ENCODE peak calls at places on chromosomes 5 and 9, in four cellular contexts. T, X, Q and C are unnamed samples.

GRCh38 chr5:83467315-83468044 is 4.1 kb upstream of the VCAN start:
- ATAC-seq in T (no peak), X (no peak), Q (no peak), C (no peak)

GRCh38 chr9:112866662-112867274 is 23.9 kb downstream of the SLC46A2 start:
- ATAC-seq in T (no peak), X (no peak), Q (no peak), C (peak)

GRCh38 chr5:61620660-61621650 is 288.9 kb downstream of the ZSWIM6 start:
- ATAC-seq in T (no peak), X (no peak), Q (no peak), C (no peak)

GRCh38 chr5:40447438-40447837 is 232.3 kb upstream of the PTGER4 start:
- ATAC-seq in T (no peak), X (no peak), Q (no peak), C (no peak)

GRCh38 chr9:92350129-92350739 is 24.5 kb downstream of the CENPP start:
- ATAC-seq in T (no peak), X (no peak), Q (no peak), C (peak)

GRCh38 chr9:40914772-40915659 is 213.5 kb downstream of the FOXD4L6 start:
- ATAC-seq in T (no peak), X (no peak), Q (no peak), C (no peak)

GRCh38 chr9:114850871-114851270 is 45.0 kb upstream of the TNFSF15 start:
- ATAC-seq in T (peak), X (no peak), Q (peak), C (peak)

GRCh38 chr5:123429993-123430392 is 6.8 kb upstream of the CEP120 start:
- ATAC-seq in T (peak), X (no peak), Q (peak), C (no peak)

GRCh38 chr9:132943677-132944293 is 631 bp downstream of the TSC1 start:
- ATAC-seq in T (no peak), X (no peak), Q (no peak), C (peak)

GRCh38 chr9:86230858-86231257 is 28.6 kb downstream of the C9orf153 start:
- ATAC-seq in T (no peak), X (no peak), Q (no peak), C (no peak)

GRCh38 chr5:32571128-32571527 is 14.2 kb upstream of the SUB1 start:
- ATAC-seq in T (no peak), X (peak), Q (no peak), C (no peak)

GRCh38 chr5:103617090-103617489 is 54.5 kb upstream of the NUDT12 start:
- ATAC-seq in T (no peak), X (no peak), Q (no peak), C (no peak)

GRCh38 chr9:134136117-134136996 is 475 bp downstream of the WDR5 start:
- ATAC-seq in T (peak), X (peak), Q (peak), C (peak)

GRCh38 chr9:70576121-70576520 is 161.7 kb upstream of the KLF9 start:
- ATAC-seq in T (no peak), X (no peak), Q (no peak), C (no peak)

GRCh38 chr5:141598389-141599360 is 20.1 kb downstream of the DIAPH1 start:
- ATAC-seq in T (peak), X (peak), Q (peak), C (peak)

GRCh38 chr5:169290895-169291294 is 10.0 kb downstream of the SLIT3 start:
- ATAC-seq in T (no peak), X (no peak), Q (no peak), C (peak)

GRCh38 chr5:146006470-146006869 is 70.1 kb downstream of the SH3RF2 start:
- ATAC-seq in T (no peak), X (no peak), Q (no peak), C (no peak)

GRCh38 chr9:133910855-133911514 is 81.1 kb downstream of the VAV2 start:
- ATAC-seq in T (no peak), X (no peak), Q (no peak), C (no peak)

GRCh38 chr5:53211799-53212198 is 102.2 kb upstream of the MOCS2 start:
- ATAC-seq in T (peak), X (no peak), Q (peak), C (no peak)

GRCh38 chr9:128163523-128164331 is 3.7 kb downstream of the BBLN start:
- ATAC-seq in T (no peak), X (no peak), Q (no peak), C (no peak)

GRCh38 chr9:109806506-109807115 is 26.6 kb downstream of the PALM2AKAP2 start:
- ATAC-seq in T (no peak), X (no peak), Q (no peak), C (no peak)

GRCh38 chr5:59275537-59276276 is 617.8 kb downstream of the PDE4D start:
- ATAC-seq in T (peak), X (no peak), Q (no peak), C (no peak)